ENCODE peak calls at places on chromosomes 13 and 19, in seven cellular contexts. One of them, this sample, is unnamed.

GRCh38 chr19:6842871-6843607 is 44.3 kb upstream of the ADGRE1 start:
- DNase-seq in K562: no peak
- DNase-seq in SK-N-SH: no peak
- DNase-seq in GM12891: no peak
- DNase-seq in GM12878: no peak
- DNase-seq in H1: no peak
- DNase-seq in HepG2: no peak
- DNase-seq in this sample: no peak

GRCh38 chr13:110108348-110109139 is 198.4 kb downstream of the COL4A1 start:
- DNase-seq in GM12878: no peak
- DNase-seq in H1: no peak
- DNase-seq in HepG2: peak; percentile 51
- DNase-seq in GM12891: no peak
- DNase-seq in K562: no peak
- DNase-seq in SK-N-SH: peak; percentile 91
- DNase-seq in this sample: no peak

GRCh38 chr19:39237200-39238184 is 7.3 kb downstream of the IFNL3 start:
- DNase-seq in SK-N-SH: no peak
- DNase-seq in GM12878: peak; percentile 45
- DNase-seq in K562: peak; percentile 73
- DNase-seq in HepG2: peak; percentile 45
- DNase-seq in H1: no peak
- DNase-seq in GM12891: peak; percentile 53
- DNase-seq in this sample: peak; percentile 51

GRCh38 chr19:51183629-51184028 is 41.3 kb upstream of the CD33 start:
- DNase-seq in H1: no peak
- DNase-seq in GM12891: no peak
- DNase-seq in SK-N-SH: no peak
- DNase-seq in HepG2: no peak
- DNase-seq in GM12878: no peak
- DNase-seq in K562: no peak
- DNase-seq in this sample: no peak

GRCh38 chr13:113029487-113030258 is 60.7 kb downstream of the MCF2L start:
- DNase-seq in GM12891: peak; percentile 66
- DNase-seq in H1: peak; percentile 97
- DNase-seq in HepG2: peak; percentile 25
- DNase-seq in SK-N-SH: peak; percentile 92
- DNase-seq in GM12878: no peak
- DNase-seq in K562: peak; percentile 79
- DNase-seq in this sample: no peak

GRCh38 chr13:77062097-77062496 is 35.1 kb upstream of the FBXL3 start:
- DNase-seq in H1: no peak
- DNase-seq in SK-N-SH: no peak
- DNase-seq in GM12878: no peak
- DNase-seq in HepG2: no peak
- DNase-seq in K562: no peak
- DNase-seq in GM12891: no peak
- DNase-seq in this sample: no peak

GRCh38 chr19:41967056-41967783 is 8.1 kb upstream of the RABAC1 start:
- DNase-seq in K562: no peak
- DNase-seq in GM12891: no peak
- DNase-seq in GM12878: no peak
- DNase-seq in HepG2: no peak
- DNase-seq in H1: no peak
- DNase-seq in SK-N-SH: no peak
- DNase-seq in this sample: no peak

GRCh38 chr19:30236006-30236405 is 136.2 kb upstream of the ZNF536 start:
- DNase-seq in HepG2: no peak
- DNase-seq in H1: no peak
- DNase-seq in SK-N-SH: peak; percentile 60
- DNase-seq in GM12878: no peak
- DNase-seq in GM12891: no peak
- DNase-seq in K562: no peak
- DNase-seq in this sample: no peak

GRCh38 chr13:113669871-113670341 is 2.9 kb downstream of the GRK1 start:
- DNase-seq in GM12878: no peak
- DNase-seq in H1: no peak
- DNase-seq in SK-N-SH: no peak
- DNase-seq in HepG2: no peak
- DNase-seq in K562: no peak
- DNase-seq in GM12891: no peak
- DNase-seq in this sample: no peak

GRCh38 chr19:29505034-29505824 is 20.6 kb upstream of the VSTM2B start:
- DNase-seq in H1: no peak
- DNase-seq in SK-N-SH: no peak
- DNase-seq in HepG2: no peak
- DNase-seq in GM12891: no peak
- DNase-seq in GM12878: no peak
- DNase-seq in K562: no peak
- DNase-seq in this sample: no peak

GRCh38 chr19:51194527-51195315 is 30.2 kb upstream of the CD33 start:
- DNase-seq in SK-N-SH: no peak
- DNase-seq in GM12878: peak; percentile 30
- DNase-seq in HepG2: no peak
- DNase-seq in H1: no peak
- DNase-seq in K562: no peak
- DNase-seq in GM12891: no peak
- DNase-seq in this sample: no peak

GRCh38 chr13:54972838-54973237 is 1944.2 kb downstream of the OLFM4 start:
- DNase-seq in GM12878: no peak
- DNase-seq in SK-N-SH: no peak
- DNase-seq in GM12891: no peak
- DNase-seq in K562: no peak
- DNase-seq in HepG2: no peak
- DNase-seq in H1: no peak
- DNase-seq in this sample: no peak

DNA sequence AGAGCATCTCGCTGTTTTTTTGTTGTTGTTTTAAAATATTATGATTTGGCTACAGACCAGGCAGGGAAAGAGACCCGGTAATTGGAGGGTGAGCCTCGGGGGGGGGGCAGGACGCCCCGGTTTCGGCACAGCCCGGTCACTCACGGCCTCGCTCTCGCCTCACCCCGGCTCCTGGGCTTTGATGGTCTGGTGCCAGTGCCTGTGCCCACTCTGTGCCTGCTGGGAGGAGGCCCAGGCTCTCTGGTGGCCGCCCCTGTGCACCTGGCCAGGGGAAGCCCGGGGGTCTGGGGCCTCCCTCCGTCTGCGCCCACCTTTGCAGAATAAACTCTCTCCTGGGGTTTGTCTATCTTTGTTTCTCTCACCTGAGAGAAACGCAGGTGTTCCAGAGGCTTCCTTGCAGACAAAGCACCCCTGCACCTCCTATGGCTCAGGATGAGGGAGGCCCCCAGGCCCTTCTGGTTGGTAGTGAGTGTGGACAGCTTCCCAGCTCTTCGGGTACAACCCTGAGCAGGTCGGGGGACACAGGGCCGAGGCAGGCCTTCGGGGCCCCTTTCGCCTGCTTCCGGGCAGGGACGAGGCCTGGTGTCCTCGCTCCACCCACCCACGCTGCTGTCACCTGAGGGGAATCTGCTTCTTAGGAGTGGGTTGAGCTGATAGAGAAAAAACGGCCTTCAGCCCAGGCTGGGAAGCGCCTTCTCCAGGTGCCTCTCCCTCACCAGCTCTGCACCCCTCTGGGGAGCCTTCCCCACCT is 183.3 kb downstream of the KDM4B start:
- DNase-seq in K562: no peak
- DNase-seq in GM12891: peak; percentile 23
- DNase-seq in GM12878: no peak
- DNase-seq in H1: no peak
- DNase-seq in HepG2: no peak
- DNase-seq in SK-N-SH: peak; percentile 33
- DNase-seq in this sample: peak; percentile 22
- TF ChIP-seq TAF1 in K562: no peak
- TF ChIP-seq TAF1 in GM12891: no peak
- TF ChIP-seq TAF1 in GM12878: no peak
- TF ChIP-seq TAF1 in H1: no peak
- TF ChIP-seq TAF1 in HepG2: no peak
- TF ChIP-seq TAF1 in SK-N-SH: no peak
- TF ChIP-seq TAF1 in this sample: no peak

GRCh38 chr13:67230243-67230773 is at the start of gene PCDH9:
- DNase-seq in SK-N-SH: peak; percentile 96
- DNase-seq in GM12891: peak; percentile 42
- DNase-seq in HepG2: peak; percentile 80
- DNase-seq in K562: peak; percentile 88
- DNase-seq in H1: peak; percentile 97
- DNase-seq in GM12878: peak; percentile 15
- DNase-seq in this sample: peak; percentile 52
- TF ChIP-seq POLR2AphosphoS5 in SK-N-SH: peak; percentile 96
- TF ChIP-seq POLR2AphosphoS5 in GM12891: no peak
- TF ChIP-seq POLR2AphosphoS5 in HepG2: peak; percentile 32
- TF ChIP-seq POLR2AphosphoS5 in K562: no peak
- TF ChIP-seq POLR2AphosphoS5 in H1: no peak
- TF ChIP-seq POLR2AphosphoS5 in GM12878: no peak
- TF ChIP-seq POLR2AphosphoS5 in this sample: no peak

DNA sequence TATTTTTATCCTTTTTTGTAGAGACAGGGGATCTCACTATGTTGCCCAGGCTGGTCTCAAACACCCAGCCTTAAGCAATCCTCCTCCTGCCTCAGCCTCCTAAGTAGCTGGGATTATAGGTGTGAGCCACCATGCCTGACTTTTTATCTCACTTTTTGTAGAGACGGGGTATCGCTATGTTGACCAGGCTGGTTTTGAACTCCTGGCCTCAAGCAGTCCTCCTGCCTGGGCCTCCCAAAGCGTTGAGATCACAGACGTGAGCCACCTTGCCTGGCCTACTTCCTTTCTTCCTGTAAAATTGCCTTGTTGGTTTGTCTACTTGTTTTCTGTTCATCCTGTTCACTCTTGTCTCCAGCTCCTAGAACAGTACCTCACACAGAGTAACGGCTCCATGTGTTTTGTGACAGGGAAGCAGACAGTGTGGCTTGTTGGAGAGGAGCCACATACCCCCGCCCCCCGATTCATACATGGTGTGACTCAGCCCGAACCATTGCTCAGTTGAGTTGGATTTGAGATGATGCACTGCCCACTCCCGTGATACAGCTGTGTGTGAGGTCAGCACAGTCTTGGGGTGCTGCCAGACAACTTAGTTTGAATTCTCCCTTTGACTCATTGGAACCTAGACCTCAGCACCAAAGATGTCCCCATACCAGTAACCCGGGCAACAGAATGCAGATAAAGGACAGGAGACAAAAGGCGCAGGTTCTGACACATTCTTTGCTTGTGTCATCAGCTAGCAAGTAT is 34.2 kb downstream of the GPR42 start:
- DNase-seq in GM12878: peak; percentile 95
- DNase-seq in SK-N-SH: no peak
- DNase-seq in K562: peak; percentile 20
- DNase-seq in HepG2: peak; percentile 70
- DNase-seq in GM12891: peak; percentile 52
- DNase-seq in H1: no peak
- DNase-seq in this sample: peak; percentile 54
- TF ChIP-seq TAF1 in GM12878: peak; percentile 20
- TF ChIP-seq TAF1 in SK-N-SH: no peak
- TF ChIP-seq TAF1 in K562: no peak
- TF ChIP-seq TAF1 in HepG2: no peak
- TF ChIP-seq TAF1 in GM12891: no peak
- TF ChIP-seq TAF1 in H1: no peak
- TF ChIP-seq TAF1 in this sample: no peak

GRCh38 chr19:55116232-55117062 is 990 bp downstream of the PPP1R12C start:
- DNase-seq in HepG2: peak; percentile 9
- DNase-seq in GM12878: no peak
- DNase-seq in GM12891: peak; percentile 63
- DNase-seq in SK-N-SH: peak; percentile 86
- DNase-seq in H1: peak; percentile 59
- DNase-seq in K562: peak; percentile 50
- DNase-seq in this sample: no peak

GRCh38 chr19:55114566-55115145 is 2.8 kb downstream of the PPP1R12C start:
- DNase-seq in GM12878: no peak
- DNase-seq in H1: no peak
- DNase-seq in HepG2: no peak
- DNase-seq in SK-N-SH: peak; percentile 14
- DNase-seq in GM12891: no peak
- DNase-seq in K562: no peak
- DNase-seq in this sample: no peak

GRCh38 chr19:55117063-55117635 is 288 bp downstream of the PPP1R12C start:
- DNase-seq in GM12878: no peak
- DNase-seq in GM12891: no peak
- DNase-seq in SK-N-SH: no peak
- DNase-seq in H1: no peak
- DNase-seq in K562: no peak
- DNase-seq in HepG2: no peak
- DNase-seq in this sample: no peak

GRCh38 chr19:55113570-55114039 is 3.8 kb downstream of the PPP1R12C start:
- DNase-seq in HepG2: peak; percentile 38
- DNase-seq in H1: peak; percentile 59
- DNase-seq in GM12891: no peak
- DNase-seq in GM12878: no peak
- DNase-seq in SK-N-SH: peak; percentile 70
- DNase-seq in K562: peak; percentile 52
- DNase-seq in this sample: peak; percentile 36

DNA sequence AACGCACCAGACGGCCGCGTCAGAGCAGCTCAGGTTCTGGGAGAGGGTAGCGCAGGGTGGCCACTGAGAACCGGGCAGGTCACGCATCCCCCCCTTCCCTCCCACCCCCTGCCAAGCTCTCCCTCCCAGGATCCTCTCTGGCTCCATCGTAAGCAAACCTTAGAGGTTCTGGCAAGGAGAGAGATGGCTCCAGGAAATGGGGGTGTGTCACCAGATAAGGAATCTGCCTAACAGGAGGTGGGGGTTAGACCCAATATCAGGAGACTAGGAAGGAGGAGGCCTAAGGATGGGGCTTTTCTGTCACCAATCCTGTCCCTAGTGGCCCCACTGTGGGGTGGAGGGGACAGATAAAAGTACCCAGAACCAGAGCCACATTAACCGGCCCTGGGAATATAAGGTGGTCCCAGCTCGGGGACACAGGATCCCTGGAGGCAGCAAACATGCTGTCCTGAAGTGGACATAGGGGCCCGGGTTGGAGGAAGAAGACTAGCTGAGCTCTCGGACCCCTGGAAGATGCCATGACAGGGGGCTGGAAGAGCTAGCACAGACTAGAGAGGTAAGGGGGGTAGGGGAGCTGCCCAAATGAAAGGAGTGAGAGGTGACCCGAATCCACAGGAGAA is 1.9 kb downstream of the PPP1R12C start:
- DNase-seq in GM12891: no peak
- DNase-seq in GM12878: no peak
- DNase-seq in K562: peak; percentile 57
- DNase-seq in HepG2: no peak
- DNase-seq in SK-N-SH: peak; percentile 60
- DNase-seq in H1: no peak
- DNase-seq in this sample: no peak
- TF ChIP-seq POLR2AphosphoS5 in GM12891: no peak
- TF ChIP-seq POLR2AphosphoS5 in GM12878: no peak
- TF ChIP-seq POLR2AphosphoS5 in K562: no peak
- TF ChIP-seq POLR2AphosphoS5 in HepG2: no peak
- TF ChIP-seq POLR2AphosphoS5 in SK-N-SH: no peak
- TF ChIP-seq POLR2AphosphoS5 in H1: no peak
- TF ChIP-seq POLR2AphosphoS5 in this sample: no peak